ENCODE peak calls at places on chromosomes 12 and 14, in four cellular contexts. A is esophagus muscularis mucosa, C is GM10248, N is choroid plexus epithelial cell. T is an unnamed sample.

GRCh38 chr14:89164168-89165074 is 252.6 kb downstream of the FOXN3 start:
- DNase-seq in A (no peak), C (peak), N (peak), T (no peak)

GRCh38 chr14:22919601-22919921 is 612 bp upstream of the RBM23 start:
- DNase-seq in A (no peak), C (no peak), N (no peak), T (no peak)

GRCh38 chr12:51771008-51771407 is 77.5 kb downstream of the FIGNL2 start:
- DNase-seq in A (no peak), C (no peak), N (no peak), T (no peak)

GRCh38 chr12:28253175-28253641 is 63.0 kb downstream of the CCDC91 start:
- DNase-seq in A (no peak), C (peak), N (peak), T (peak)

GRCh38 chr12:25051171-25051570 is 102.3 kb upstream of the BCAT1 start:
- DNase-seq in A (no peak), C (no peak), N (no peak), T (no peak)

GRCh38 chr14:91371011-91371989 is 46.3 kb downstream of the CCDC88C start:
- DNase-seq in A (no peak), C (no peak), N (no peak), T (no peak)

GRCh38 chr14:54566410-54567223 is at the start of gene SAMD4A:
- DNase-seq in A (peak), C (peak), N (peak), T (peak)

GRCh38 chr12:132345126-132345525 is 15.7 kb upstream of the GALNT9 start:
- DNase-seq in A (no peak), C (no peak), N (no peak), T (no peak)

GRCh38 chr12:120117961-120118709 is 1.6 kb upstream of the RAB35 start:
- DNase-seq in A (no peak), C (no peak), N (peak), T (peak)

GRCh38 chr12:116404913-116405611 is 127.6 kb upstream of the MED13L start:
- DNase-seq in A (no peak), C (no peak), N (no peak), T (no peak)

GRCh38 chr12:117085318-117085947 is 13.8 kb downstream of the TESC start:
- DNase-seq in A (no peak), C (no peak), N (no peak), T (no peak)

GRCh38 chr12:48045061-48045846 is 41.0 kb upstream of the COL2A1 start:
- DNase-seq in A (no peak), C (no peak), N (no peak), T (no peak)

GRCh38 chr12:48351022-48351708 is 446 bp upstream of the ZNF641 start:
- DNase-seq in A (peak), C (no peak), N (peak), T (peak)

GRCh38 chr12:124053855-124054254 is 80.8 kb downstream of the ZNF664 start:
- DNase-seq in A (no peak), C (no peak), N (peak), T (peak)

GRCh38 chr14:101365329-101366158 is 195.8 kb upstream of the DIO3 start:
- DNase-seq in A (peak), C (peak), N (no peak), T (no peak)

GRCh38 chr14:36553650-36554260 is 28.7 kb downstream of the NKX2-8 start:
- DNase-seq in A (no peak), C (peak), N (peak), T (peak)

GRCh38 chr12:25313591-25313990 is 62.9 kb upstream of the KRAS start:
- DNase-seq in A (no peak), C (no peak), N (no peak), T (peak)

GRCh38 chr14:91934554-91935285 is 12.8 kb downstream of the FBLN5 start:
- DNase-seq in A (no peak), C (no peak), N (no peak), T (no peak)

GRCh38 chr12:50589650-50590435 is 85.1 kb downstream of the DIP2B start:
- DNase-seq in A (no peak), C (no peak), N (peak), T (peak)

GRCh38 chr14:63692309-63693020 is 35.4 kb downstream of the SGPP1 start:
- DNase-seq in A (no peak), C (no peak), N (no peak), T (no peak)

GRCh38 chr14:99513183-99513694 is 32.0 kb downstream of the CCNK start:
- DNase-seq in A (no peak), C (no peak), N (no peak), T (no peak)

GRCh38 chr14:53531151-53531550 is 378.0 kb upstream of the DDHD1 start:
- DNase-seq in A (no peak), C (no peak), N (no peak), T (no peak)

GRCh38 chr14:28375295-28375694 is 391.3 kb upstream of the FOXG1 start:
- DNase-seq in A (no peak), C (no peak), N (peak), T (peak)

GRCh38 chr12:13436696-13437391 is 240.3 kb downstream of the EMP1 start:
- DNase-seq in A (no peak), C (no peak), N (peak), T (peak)

GRCh38 chr14:95514131-95515079 is 2.0 kb downstream of the SYNE3 start:
- DNase-seq in A (no peak), C (no peak), N (no peak), T (no peak)

GRCh38 chr12:108589028-108589839 is 8.7 kb downstream of the TMEM119 start:
- DNase-seq in A (no peak), C (no peak), N (peak), T (peak)

GRCh38 chr14:88248606-88249005 is 74.5 kb downstream of the KCNK10 start:
- DNase-seq in A (no peak), C (no peak), N (peak), T (peak)

GRCh38 chr12:109968032-109968420 is 28.1 kb downstream of the GIT2 start:
- DNase-seq in A (no peak), C (no peak), N (no peak), T (no peak)

GRCh38 chr14:91158091-91158790 is 44.4 kb downstream of the DGLUCY start:
- DNase-seq in A (no peak), C (no peak), N (no peak), T (no peak)

GRCh38 chr12:9648701-9649531 is 20.6 kb upstream of the CLEC2D start:
- DNase-seq in A (no peak), C (no peak), N (peak), T (no peak)

GRCh38 chr12:65229441-65229840 is 49.0 kb upstream of the MSRB3 start:
- DNase-seq in A (no peak), C (no peak), N (peak), T (peak)

GRCh38 chr12:106127289-106128126 is 11.2 kb downstream of the NUAK1 start:
- DNase-seq in A (no peak), C (no peak), N (peak), T (no peak)

GRCh38 chr12:108752387-108752786 is 21.1 kb upstream of the CORO1C start:
- DNase-seq in A (no peak), C (no peak), N (no peak), T (no peak)

DNA sequence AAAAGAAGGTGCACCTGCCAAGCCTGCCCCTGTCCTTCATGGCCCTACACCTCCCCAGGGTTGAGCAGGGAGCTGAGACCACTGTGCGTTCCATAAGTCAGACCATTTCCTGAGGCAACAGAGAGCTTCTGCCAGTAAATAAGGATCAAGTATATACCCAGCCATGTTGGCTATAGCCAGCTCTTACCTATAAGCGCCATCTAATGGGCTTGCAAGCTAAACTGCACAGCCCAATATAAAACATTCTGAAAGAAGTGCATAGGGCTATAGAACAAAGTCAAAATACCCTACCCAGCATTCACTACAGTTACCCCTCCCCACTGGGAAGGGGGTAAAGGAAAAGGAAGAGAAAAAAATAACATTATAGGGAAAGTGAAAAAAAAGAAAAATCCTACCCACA is 59.3 kb upstream of the SCAF11 start:
- DNase-seq in A (no peak), C (no peak), N (peak), T (no peak)
- TF ChIP-seq CTCF in A (no peak), C (no peak), N (no peak), T (no peak)

DNA sequence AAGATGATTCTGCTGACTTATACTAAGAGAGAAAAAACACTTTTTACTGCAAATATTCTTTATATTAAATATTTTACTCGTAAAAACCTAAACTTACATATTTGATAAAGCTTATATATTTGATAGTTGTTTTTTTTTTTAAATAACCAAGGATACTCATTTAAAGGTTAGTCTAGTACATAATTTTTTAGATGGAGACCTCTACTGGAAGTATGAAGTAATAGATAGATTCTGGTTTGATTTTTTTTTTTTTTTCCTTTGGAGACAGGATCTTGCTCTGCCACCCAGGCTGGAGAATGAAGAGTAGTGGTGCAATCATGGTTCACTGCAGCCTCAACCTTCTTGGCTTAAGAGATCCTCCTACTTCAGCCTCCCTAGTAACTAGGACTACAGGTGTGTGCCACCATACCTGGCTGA is 16.4 kb downstream of the ARID2 start:
- DNase-seq in A (no peak), C (no peak), N (peak), T (peak)
- TF ChIP-seq CTCF in A (peak), C (peak), N (peak), T (peak)

DNA sequence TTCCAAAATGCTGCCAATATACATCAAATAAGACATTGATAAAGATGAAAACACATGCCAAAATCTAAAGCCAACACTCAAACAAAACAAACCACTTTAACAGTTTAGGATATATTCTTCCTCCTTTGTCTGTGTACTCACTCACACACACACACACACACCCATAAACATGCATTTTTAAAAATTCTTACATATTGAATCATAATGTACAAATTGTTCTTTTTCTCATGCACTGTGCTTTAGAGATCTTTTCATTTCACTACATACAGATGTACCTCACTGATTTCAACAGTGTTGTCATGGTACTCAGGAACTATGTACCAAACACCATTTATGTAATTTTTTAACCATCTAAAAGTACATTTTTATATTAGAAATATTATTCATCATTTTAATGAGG is 9.5 kb upstream of the RERG start:
- DNase-seq in A (no peak), C (no peak), N (peak), T (peak)
- TF ChIP-seq CTCF in A (no peak), C (no peak), N (no peak), T (no peak)

DNA sequence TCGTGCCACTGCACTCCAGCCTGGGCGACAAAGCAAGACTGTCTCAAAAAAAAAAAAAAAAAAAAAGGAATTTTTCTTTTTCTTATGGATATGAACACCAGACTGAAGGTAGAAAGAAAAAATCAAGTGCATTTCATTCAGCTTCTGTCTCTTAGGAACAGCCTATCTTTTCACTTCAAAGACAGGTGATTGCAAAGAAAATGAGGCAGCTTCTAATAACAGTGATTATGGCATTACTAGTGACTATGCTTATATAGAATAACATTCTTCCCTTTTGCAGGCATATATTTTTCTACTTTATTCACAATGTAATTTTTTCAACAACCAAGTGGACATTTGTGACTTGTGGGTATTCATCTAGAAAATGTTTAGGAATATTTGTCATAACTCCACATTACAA is 295.5 kb upstream of the ATXN7L3B start:
- DNase-seq in A (no peak), C (no peak), N (no peak), T (no peak)
- TF ChIP-seq CTCF in A (no peak), C (no peak), N (no peak), T (no peak)

GRCh38 chr12:4867384-4867783 is 42.3 kb upstream of the KCNA1 start:
- DNase-seq in A (peak), C (no peak), N (no peak), T (no peak)
- TF ChIP-seq CTCF in A (no peak), C (no peak), N (no peak), T (no peak)

GRCh38 chr14:75277000-75277795 is 1.4 kb upstream of the FOS start:
- DNase-seq in A (peak), C (peak), N (peak), T (peak)
- TF ChIP-seq CTCF in A (no peak), C (no peak), N (no peak), T (no peak)

GRCh38 chr14:93200553-93200952 is 6.3 kb downstream of the GON7 start:
- DNase-seq in A (no peak), C (no peak), N (no peak), T (no peak)

GRCh38 chr14:93201155-93201704 is 5.6 kb downstream of the GON7 start:
- DNase-seq in A (no peak), C (no peak), N (no peak), T (no peak)

GRCh38 chr14:93195316-93195999 is 10.3 kb downstream of the LYSET start:
- DNase-seq in A (no peak), C (no peak), N (peak), T (no peak)

GRCh38 chr14:93199031-93199430 is 7.8 kb downstream of the GON7 start:
- DNase-seq in A (no peak), C (no peak), N (no peak), T (no peak)
- TF ChIP-seq CTCF in A (no peak), C (no peak), N (no peak), T (no peak)

DNA sequence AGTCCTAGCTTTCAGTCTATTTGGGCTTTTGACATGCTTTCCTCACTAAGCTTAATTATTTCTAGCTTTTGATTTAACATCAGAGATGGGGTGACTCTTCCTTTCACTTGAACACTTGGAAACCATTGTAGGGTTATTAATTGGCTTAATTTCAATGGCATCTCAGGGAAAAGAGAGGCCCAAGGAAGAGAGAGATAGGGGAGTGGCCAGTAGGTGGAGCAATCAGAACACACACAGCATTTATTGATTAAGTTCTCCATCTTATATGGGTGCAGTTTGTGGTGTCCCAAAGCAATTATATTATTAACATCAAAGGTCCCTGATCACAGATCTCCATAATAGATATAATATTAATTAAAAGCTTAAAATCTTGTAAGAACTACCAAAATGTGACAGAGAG is 1466.1 kb upstream of the SEL1L start:
- DNase-seq in A (no peak), C (no peak), N (peak), T (peak)
- TF ChIP-seq CTCF in A (no peak), C (no peak), N (peak), T (peak)

GRCh38 chr12:33223956-33224355 is 215.7 kb downstream of the SYT10 start:
- DNase-seq in A (no peak), C (no peak), N (no peak), T (no peak)

GRCh38 chr12:33226671-33227070 is 212.9 kb downstream of the SYT10 start:
- DNase-seq in A (no peak), C (no peak), N (no peak), T (no peak)

GRCh38 chr12:33222357-33222756 is 217.3 kb downstream of the SYT10 start:
- DNase-seq in A (no peak), C (no peak), N (no peak), T (no peak)
- TF ChIP-seq CTCF in A (no peak), C (no peak), N (no peak), T (no peak)

T was measured in fibroblast of mammary gland.